ENCODE peak calls at places on chromosomes 3 and 15, in seven cellular contexts. O, X, T, H, P, R and I are unnamed samples.

GRCh38 chr3:159787794-159788205 is 200.8 kb upstream of the IL12A start:
- DNase-seq in O (no peak), X (no peak), T (no peak), H (no peak), P (peak; percentile 64), R (no peak), I (no peak)

GRCh38 chr3:107699682-107700081 is 176.9 kb downstream of the BBX start:
- DNase-seq in O (no peak), X (no peak), T (no peak), H (no peak), P (no peak), R (no peak), I (no peak)

GRCh38 chr15:48674876-48675275 is 29.4 kb upstream of the FBN1 start:
- DNase-seq in O (no peak), X (no peak), T (no peak), H (no peak), P (no peak), R (no peak), I (no peak)

GRCh38 chr3:156131799-156132198 is 11.4 kb downstream of the KCNAB1 start:
- DNase-seq in O (no peak), X (no peak), T (no peak), H (no peak), P (no peak), R (no peak), I (no peak)

GRCh38 chr3:72756900-72757299 is 91.3 kb downstream of the SHQ1 start:
- DNase-seq in O (no peak), X (peak; percentile 29), T (no peak), H (no peak), P (no peak), R (peak; percentile 36), I (no peak)

GRCh38 chr3:12934431-12934830 is 93.1 kb upstream of the RPL32 start:
- DNase-seq in O (peak; percentile 89), X (no peak), T (no peak), H (no peak), P (no peak), R (no peak), I (no peak)

GRCh38 chr3:182259579-182259978 is 533.7 kb upstream of the ATP11B start:
- DNase-seq in O (no peak), X (no peak), T (no peak), H (no peak), P (no peak), R (no peak), I (no peak)

GRCh38 chr15:74667973-74668372 is 27.9 kb downstream of the EDC3 start:
- DNase-seq in O (no peak), X (no peak), T (no peak), H (no peak), P (no peak), R (no peak), I (no peak)

GRCh38 chr15:86865920-86866319 is 786.2 kb downstream of the AGBL1 start:
- DNase-seq in O (no peak), X (no peak), T (no peak), H (no peak), P (no peak), R (no peak), I (no peak)

GRCh38 chr3:48684480-48685143 is 1.1 kb downstream of the NCKIPSD start:
- DNase-seq in O (peak; percentile 78), X (peak; percentile 40), T (no peak), H (peak; percentile 44), P (no peak), R (no peak), I (no peak)

GRCh38 chr15:63370764-63371163 is 10.9 kb downstream of the CA12 start:
- DNase-seq in O (peak; percentile 5), X (no peak), T (no peak), H (no peak), P (no peak), R (no peak), I (no peak)

GRCh38 chr15:63372753-63373152 is 8.9 kb downstream of the CA12 start:
- DNase-seq in O (peak; percentile 46), X (no peak), T (no peak), H (no peak), P (no peak), R (no peak), I (no peak)

GRCh38 chr15:63369766-63370165 is 11.9 kb downstream of the CA12 start:
- DNase-seq in O (peak; percentile 11), X (no peak), T (no peak), H (no peak), P (no peak), R (no peak), I (no peak)

GRCh38 chr15:63372018-63372705 is 9.5 kb downstream of the CA12 start:
- DNase-seq in O (peak; percentile 74), X (no peak), T (no peak), H (peak; percentile 61), P (no peak), R (no peak), I (no peak)

GRCh38 chr15:63371297-63371918 is 10.2 kb downstream of the CA12 start:
- DNase-seq in O (peak; percentile 62), X (no peak), T (no peak), H (no peak), P (no peak), R (no peak), I (no peak)
- TF ChIP-seq POLR2AphosphoS5 in O (peak; percentile 5), X (no peak), T (no peak), H (no peak), P (no peak), R (no peak), I (no peak)

GRCh38 chr3:117811797-117812196 is 1102.2 kb downstream of the TUSC7 start:
- DNase-seq in O (no peak), X (no peak), T (no peak), H (no peak), P (no peak), R (no peak), I (no peak)

GRCh38 chr3:117814975-117815374 is 1105.4 kb downstream of the TUSC7 start:
- DNase-seq in O (no peak), X (no peak), T (no peak), H (no peak), P (no peak), R (no peak), I (no peak)

DNA sequence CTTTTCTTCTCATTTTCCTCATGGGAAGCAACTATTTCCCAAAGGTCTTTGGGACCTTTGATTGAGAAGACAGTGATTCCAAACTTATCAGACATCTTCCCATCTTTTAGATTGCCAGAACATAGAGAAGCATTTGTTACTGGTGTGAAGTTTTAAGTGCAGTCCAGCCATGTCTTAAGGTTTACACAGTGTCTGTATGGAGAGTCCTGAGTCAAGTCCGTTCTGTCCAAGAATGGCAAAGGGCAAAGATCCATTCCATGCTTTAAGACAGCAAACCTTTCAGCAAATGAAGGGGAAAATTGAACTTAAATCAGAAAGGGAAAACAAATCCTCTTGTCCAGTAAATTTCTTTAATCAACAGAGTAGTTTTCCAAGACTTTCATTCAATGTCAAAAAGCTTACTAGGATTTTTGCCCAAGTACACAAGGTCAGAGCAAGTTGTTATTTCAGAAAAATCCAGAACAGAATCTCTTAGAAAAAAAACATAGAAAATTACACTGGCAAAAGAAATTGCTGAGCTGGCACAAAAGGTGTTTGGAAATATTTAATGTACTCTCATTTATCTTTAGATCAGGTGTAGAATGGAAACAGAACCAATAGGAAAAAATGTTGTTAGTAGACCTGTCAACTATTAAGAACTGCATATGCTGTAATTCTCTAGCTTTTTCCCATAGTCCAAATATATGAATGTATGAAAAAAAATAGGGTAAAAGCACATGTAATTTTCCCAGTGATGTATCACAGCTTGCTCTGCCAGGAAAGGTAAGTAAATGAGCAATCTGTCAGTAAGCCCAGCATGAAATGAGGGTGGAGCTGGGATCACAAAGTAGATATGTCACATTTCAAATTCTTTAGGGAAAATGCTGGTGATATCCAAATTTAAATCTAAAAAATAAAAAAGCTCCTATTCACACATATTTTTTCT is 1099.8 kb downstream of the TUSC7 start:
- DNase-seq in O (no peak), X (no peak), T (no peak), H (no peak), P (no peak), R (no peak), I (no peak)
- TF ChIP-seq POLR2AphosphoS5 in O (no peak), X (no peak), T (no peak), H (no peak), P (no peak), R (no peak), I (no peak)

GRCh38 chr15:67146875-67147381 is 81.5 kb downstream of the SMAD3 start:
- DNase-seq in O (peak; percentile 80), X (no peak), T (no peak), H (no peak), P (peak; percentile 97), R (no peak), I (no peak)
- TF ChIP-seq POLR2AphosphoS5 in O (peak; percentile 65), X (no peak), T (peak; percentile 7), H (no peak), P (no peak), R (no peak), I (no peak)

GRCh38 chr15:51874751-51875644 is 45.5 kb downstream of the TMOD3 start:
- DNase-seq in O (peak; percentile 67), X (no peak), T (peak; percentile 80), H (peak; percentile 23), P (peak; percentile 29), R (no peak), I (no peak)
- TF ChIP-seq POLR2AphosphoS5 in O (no peak), X (no peak), T (no peak), H (no peak), P (no peak), R (no peak), I (no peak)

DNA sequence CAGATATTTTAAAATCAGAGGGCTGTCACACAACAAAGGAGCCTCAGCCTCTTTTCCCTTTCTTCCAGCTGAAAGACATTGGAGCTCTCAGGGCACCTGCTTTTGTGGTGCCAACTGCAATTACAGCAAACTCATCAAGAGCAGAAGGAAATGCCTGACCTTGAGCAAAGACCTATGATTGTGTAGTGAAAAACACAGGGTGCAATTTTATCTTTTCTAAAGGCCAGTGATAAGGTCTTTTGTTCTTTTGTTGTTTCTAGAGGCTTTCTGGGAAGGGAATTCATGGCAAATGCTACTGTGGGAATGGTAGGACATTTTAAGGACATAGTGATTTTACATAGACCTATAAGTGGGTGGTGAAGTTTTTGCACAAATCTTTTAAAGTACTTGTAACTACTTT is 214.3 kb downstream of the OXSM start:
- DNase-seq in O (no peak), X (no peak), T (no peak), H (no peak), P (no peak), R (no peak), I (no peak)
- TF ChIP-seq POLR2AphosphoS5 in O (no peak), X (no peak), T (no peak), H (no peak), P (no peak), R (no peak), I (no peak)